ENCODE peak calls at places on chromosomes 2 and 18, in seven cellular contexts. One of them, this sample, is unnamed.

GRCh38 chr2:190636362-190636761 is 12.5 kb upstream of the NAB1 start:
- DNase-seq in GDM1: no peak
- DNase-seq in IMR-90: peak; percentile 75
- DNase-seq in left colon: no peak
- DNase-seq in heart right ventricle: no peak
- DNase-seq in NCI-H526 treated with DMSO at 0.1 percent for 48 hours: no peak
- DNase-seq in tibial nerve: no peak
- DNase-seq in this sample: no peak

GRCh38 chr2:205216580-205216979 is 465.7 kb upstream of the NRP2 start:
- DNase-seq in GDM1: no peak
- DNase-seq in IMR-90: no peak
- DNase-seq in left colon: no peak
- DNase-seq in heart right ventricle: no peak
- DNase-seq in NCI-H526 treated with DMSO at 0.1 percent for 48 hours: no peak
- DNase-seq in tibial nerve: no peak
- DNase-seq in this sample: no peak

GRCh38 chr18:64993695-64994094 is 757.1 kb upstream of the CDH7 start:
- DNase-seq in GDM1: no peak
- DNase-seq in IMR-90: no peak
- DNase-seq in left colon: no peak
- DNase-seq in heart right ventricle: no peak
- DNase-seq in NCI-H526 treated with DMSO at 0.1 percent for 48 hours: no peak
- DNase-seq in tibial nerve: no peak
- DNase-seq in this sample: no peak

GRCh38 chr2:8457620-8458255 is 224.1 kb upstream of the ID2 start:
- DNase-seq in GDM1: no peak
- DNase-seq in IMR-90: no peak
- DNase-seq in left colon: peak; percentile 77
- DNase-seq in heart right ventricle: no peak
- DNase-seq in NCI-H526 treated with DMSO at 0.1 percent for 48 hours: peak; percentile 66
- DNase-seq in tibial nerve: no peak
- DNase-seq in this sample: no peak

GRCh38 chr2:163733301-163733938 is 2.4 kb downstream of the FIGN start:
- DNase-seq in GDM1: no peak
- DNase-seq in IMR-90: peak; percentile 6
- DNase-seq in left colon: no peak
- DNase-seq in heart right ventricle: peak; percentile 29
- DNase-seq in NCI-H526 treated with DMSO at 0.1 percent for 48 hours: no peak
- DNase-seq in tibial nerve: no peak
- DNase-seq in this sample: no peak

GRCh38 chr2:104872866-104873688 is 19.2 kb downstream of the POU3F3 start:
- DNase-seq in GDM1: peak; percentile 59
- DNase-seq in IMR-90: peak; percentile 37
- DNase-seq in left colon: peak; percentile 66
- DNase-seq in heart right ventricle: peak; percentile 70
- DNase-seq in NCI-H526 treated with DMSO at 0.1 percent for 48 hours: peak; percentile 49
- DNase-seq in tibial nerve: no peak
- DNase-seq in this sample: no peak

GRCh38 chr2:116435648-116436047 is 1378.8 kb upstream of the DDX18 start:
- DNase-seq in GDM1: no peak
- DNase-seq in IMR-90: no peak
- DNase-seq in left colon: no peak
- DNase-seq in heart right ventricle: no peak
- DNase-seq in NCI-H526 treated with DMSO at 0.1 percent for 48 hours: no peak
- DNase-seq in tibial nerve: no peak
- DNase-seq in this sample: no peak

GRCh38 chr18:66833646-66834045 is 229.8 kb upstream of the CDH19 start:
- DNase-seq in GDM1: no peak
- DNase-seq in IMR-90: no peak
- DNase-seq in left colon: no peak
- DNase-seq in heart right ventricle: no peak
- DNase-seq in NCI-H526 treated with DMSO at 0.1 percent for 48 hours: peak; percentile 32
- DNase-seq in tibial nerve: no peak
- DNase-seq in this sample: no peak

GRCh38 chr2:104846955-104847820 is 6.7 kb upstream of the POU3F3 start:
- DNase-seq in GDM1: no peak
- DNase-seq in IMR-90: no peak
- DNase-seq in left colon: no peak
- DNase-seq in heart right ventricle: no peak
- DNase-seq in NCI-H526 treated with DMSO at 0.1 percent for 48 hours: no peak
- DNase-seq in tibial nerve: no peak
- DNase-seq in this sample: no peak

GRCh38 chr2:29518988-29519925 is 402.1 kb downstream of the ALK start:
- DNase-seq in GDM1: no peak
- DNase-seq in IMR-90: peak; percentile 84
- DNase-seq in left colon: no peak
- DNase-seq in heart right ventricle: no peak
- DNase-seq in NCI-H526 treated with DMSO at 0.1 percent for 48 hours: no peak
- DNase-seq in tibial nerve: no peak
- DNase-seq in this sample: no peak

GRCh38 chr2:61733563-61733962 is 120.3 kb downstream of the FAM161A start:
- DNase-seq in GDM1: no peak
- DNase-seq in IMR-90: peak; percentile 50
- DNase-seq in left colon: no peak
- DNase-seq in heart right ventricle: no peak
- DNase-seq in NCI-H526 treated with DMSO at 0.1 percent for 48 hours: no peak
- DNase-seq in tibial nerve: no peak
- DNase-seq in this sample: no peak

GRCh38 chr2:235642446-235643107 is 148.7 kb downstream of the AGAP1 start:
- DNase-seq in GDM1: no peak
- DNase-seq in IMR-90: peak; percentile 82
- DNase-seq in left colon: no peak
- DNase-seq in heart right ventricle: peak; percentile 33
- DNase-seq in NCI-H526 treated with DMSO at 0.1 percent for 48 hours: no peak
- DNase-seq in tibial nerve: peak; percentile 54
- DNase-seq in this sample: peak; percentile 31

GRCh38 chr18:23710068-23710527 is 20.8 kb downstream of the LAMA3 start:
- DNase-seq in GDM1: no peak
- DNase-seq in IMR-90: peak; percentile 20
- DNase-seq in left colon: no peak
- DNase-seq in heart right ventricle: no peak
- DNase-seq in NCI-H526 treated with DMSO at 0.1 percent for 48 hours: no peak
- DNase-seq in tibial nerve: no peak
- DNase-seq in this sample: no peak

GRCh38 chr18:74378179-74378682 is 62.6 kb downstream of the C18orf63 start:
- DNase-seq in GDM1: no peak
- DNase-seq in IMR-90: no peak
- DNase-seq in left colon: no peak
- DNase-seq in heart right ventricle: no peak
- DNase-seq in NCI-H526 treated with DMSO at 0.1 percent for 48 hours: no peak
- DNase-seq in tibial nerve: no peak
- DNase-seq in this sample: no peak

GRCh38 chr2:76958749-76959148 is 563.4 kb downstream of the LRRTM4 start:
- DNase-seq in GDM1: no peak
- DNase-seq in IMR-90: no peak
- DNase-seq in left colon: no peak
- DNase-seq in heart right ventricle: no peak
- DNase-seq in NCI-H526 treated with DMSO at 0.1 percent for 48 hours: no peak
- DNase-seq in tibial nerve: no peak
- DNase-seq in this sample: no peak

GRCh38 chr2:144162652-144163051 is 357.3 kb downstream of the ZEB2 start:
- DNase-seq in GDM1: no peak
- DNase-seq in IMR-90: no peak
- DNase-seq in left colon: peak; percentile 45
- DNase-seq in heart right ventricle: no peak
- DNase-seq in NCI-H526 treated with DMSO at 0.1 percent for 48 hours: peak; percentile 55
- DNase-seq in tibial nerve: no peak
- DNase-seq in this sample: no peak

GRCh38 chr2:219627105-219628100 is at the start of gene SLC4A3:
- DNase-seq in GDM1: no peak
- DNase-seq in IMR-90: peak; percentile 19
- DNase-seq in left colon: no peak
- DNase-seq in heart right ventricle: no peak
- DNase-seq in NCI-H526 treated with DMSO at 0.1 percent for 48 hours: no peak
- DNase-seq in tibial nerve: no peak
- DNase-seq in this sample: peak; percentile 80